ENCODE peak calls at places on chromosomes 12 and 14, in four cellular contexts. Y is pancreas, N is ovary, S is stomach. B is an unnamed sample.

GRCh38 chr14:104370256-104370870 is 209.2 kb upstream of the C14orf180 start:
- DNase-seq in Y (peak; percentile 7), N (no peak), S (peak; percentile 39), B (peak; percentile 77)

GRCh38 chr12:97308576-97309198 is 153.9 kb upstream of the RMST start:
- DNase-seq in Y (no peak), N (no peak), S (no peak), B (no peak)

GRCh38 chr12:130163461-130164215 is 1.4 kb downstream of the FZD10 start:
- DNase-seq in Y (no peak), N (no peak), S (peak; percentile 20), B (no peak)

GRCh38 chr14:100824156-100824555 is 1.8 kb upstream of the MEG3 start:
- DNase-seq in Y (peak; percentile 22), N (peak; percentile 57), S (no peak), B (no peak)

GRCh38 chr12:84653482-84653881 is 259.1 kb downstream of the SLC6A15 start:
- DNase-seq in Y (no peak), N (no peak), S (no peak), B (no peak)

GRCh38 chr12:75641031-75641780 is 129.8 kb upstream of the KRR1 start:
- DNase-seq in Y (no peak), N (no peak), S (no peak), B (no peak)

GRCh38 chr14:45679852-45680251 is 426.9 kb upstream of the MIS18BP1 start:
- DNase-seq in Y (no peak), N (no peak), S (no peak), B (no peak)

GRCh38 chr12:95218164-95218851 is 701 bp downstream of the VEZT start:
- DNase-seq in Y (no peak), N (no peak), S (no peak), B (no peak)

GRCh38 chr12:64610092-64610659 is at the start of gene RASSF3:
- DNase-seq in Y (peak; percentile 80), N (peak; percentile 72), S (peak; percentile 82), B (peak; percentile 86)

GRCh38 chr14:51095854-51096823 is 1.2 kb upstream of the TRIM9 start:
- DNase-seq in Y (no peak), N (peak; percentile 23), S (no peak), B (no peak)

GRCh38 chr12:120749256-120749655 is 23.6 kb downstream of the ACADS start:
- DNase-seq in Y (no peak), N (no peak), S (no peak), B (no peak)

GRCh38 chr12:7162691-7163114 is 26.8 kb upstream of the PEX5 start:
- DNase-seq in Y (peak; percentile 63), N (no peak), S (peak; percentile 50), B (no peak)

GRCh38 chr14:37650356-37651037 is 55.1 kb downstream of the TTC6 start:
- DNase-seq in Y (no peak), N (no peak), S (no peak), B (no peak)

GRCh38 chr14:72256055-72256454 is 323.8 kb downstream of the RGS6 start:
- DNase-seq in Y (no peak), N (no peak), S (no peak), B (no peak)

GRCh38 chr12:57477710-57478681 is 1.7 kb downstream of the ARHGAP9 start:
- DNase-seq in Y (no peak), N (no peak), S (no peak), B (peak; percentile 63)

GRCh38 chr14:73452341-73453191 is 5.8 kb downstream of the NUMB start:
- DNase-seq in Y (no peak), N (no peak), S (no peak), B (no peak)

GRCh38 chr12:56158926-56159461 is 835 bp downstream of the MYL6 start:
- DNase-seq in Y (peak; percentile 71), N (peak; percentile 57), S (peak; percentile 82), B (peak; percentile 91)

GRCh38 chr14:100302616-100303015 is 3.6 kb downstream of the SLC25A29 start:
- DNase-seq in Y (peak; percentile 21), N (no peak), S (peak; percentile 50), B (no peak)

GRCh38 chr14:34502826-34503225 is 36.7 kb downstream of the EAPP start:
- DNase-seq in Y (no peak), N (no peak), S (no peak), B (no peak)

GRCh38 chr12:95412826-95413311 is 61.1 kb upstream of the METAP2 start:
- DNase-seq in Y (no peak), N (no peak), S (no peak), B (no peak)

GRCh38 chr12:124680863-124681778 is 113.7 kb upstream of the NCOR2 start:
- DNase-seq in Y (no peak), N (peak; percentile 30), S (no peak), B (no peak)

GRCh38 chr14:60051690-60052324 is 39.9 kb upstream of the PCNX4 start:
- DNase-seq in Y (no peak), N (no peak), S (no peak), B (no peak)

GRCh38 chr14:100017578-100017977 is 47.6 kb upstream of the EVL start:
- DNase-seq in Y (no peak), N (no peak), S (no peak), B (no peak)

GRCh38 chr12:101925352-101925751 is 48.0 kb downstream of the DRAM1 start:
- DNase-seq in Y (no peak), N (peak; percentile 42), S (peak; percentile 39), B (no peak)

GRCh38 chr12:55720894-55721444 is 776 bp downstream of the RDH5 start:
- DNase-seq in Y (peak; percentile 81), N (no peak), S (peak; percentile 85), B (peak; percentile 73)

GRCh38 chr12:115661103-115661502 is 616.4 kb downstream of the MED13L start:
- DNase-seq in Y (no peak), N (no peak), S (peak; percentile 29), B (no peak)

GRCh38 chr14:105187935-105188524 is 6.9 kb upstream of the NUDT14 start:
- DNase-seq in Y (peak; percentile 81), N (no peak), S (peak; percentile 44), B (no peak)

GRCh38 chr12:119699199-119699765 is 31.3 kb downstream of the PRKAB1 start:
- DNase-seq in Y (no peak), N (no peak), S (no peak), B (no peak)

GRCh38 chr12:114888458-114888857 is 204.5 kb upstream of the TBX3 start:
- DNase-seq in Y (no peak), N (no peak), S (no peak), B (no peak)

DNA sequence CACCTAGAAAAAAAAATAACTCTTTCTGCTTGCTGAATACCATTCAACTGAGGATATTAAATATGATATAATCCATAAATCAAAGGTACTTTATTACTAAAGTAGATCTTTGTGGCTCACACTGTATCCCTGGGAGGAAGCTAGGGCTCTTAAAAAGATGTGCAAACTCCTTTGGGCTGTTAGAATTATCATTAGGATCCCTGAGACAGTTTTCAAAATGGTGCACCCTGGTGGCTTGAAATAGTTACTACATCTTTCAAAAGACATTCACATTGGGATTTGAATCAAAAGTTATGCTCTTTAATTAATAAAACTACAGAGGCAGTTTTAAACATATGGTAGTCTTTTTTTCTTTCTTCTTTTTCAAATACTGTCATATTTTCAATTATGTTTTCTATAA is 228.5 kb upstream of the G2E3 start:
- DNase-seq in Y (no peak), N (no peak), S (no peak), B (no peak)
- TF ChIP-seq CTCF in Y (no peak), N (no peak), S (no peak), B (peak; percentile 26)

DNA sequence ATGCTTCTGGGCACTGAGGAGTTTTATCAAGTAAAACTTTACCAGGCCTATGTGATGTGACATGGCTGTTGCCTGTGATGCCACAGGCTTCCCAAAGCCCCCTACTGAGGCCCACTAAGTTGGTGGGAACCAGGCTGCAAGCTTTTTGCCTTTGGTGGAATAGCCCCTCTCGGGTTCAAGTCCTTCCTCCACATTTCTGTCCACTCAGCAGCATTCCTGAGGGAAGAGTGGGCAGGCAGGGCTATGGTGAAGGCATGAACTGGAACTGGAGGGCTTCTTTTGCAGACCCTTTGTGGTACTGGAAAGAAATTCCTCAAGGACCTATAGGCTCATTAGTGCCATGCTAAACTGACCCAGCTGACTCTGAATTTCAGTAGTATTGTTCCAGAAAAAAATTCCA is 48.5 kb downstream of the WDR20 start:
- DNase-seq in Y (no peak), N (no peak), S (no peak), B (no peak)
- H3K27ac ChIP-seq in Y (peak overlapping the region; percentile 57), N (no peak overlapping the region), S (no peak overlapping the region), B (no peak overlapping the region)

GRCh38 chr12:52082026-52082667 is 2.6 kb downstream of the SMIM41 start:
- DNase-seq in Y (no peak), N (peak; percentile 80), S (no peak), B (no peak)
- H3K4me3 ChIP-seq in Y (no peak overlapping the region), N (no peak overlapping the region), S (no peak overlapping the region), B (no peak overlapping the region)

GRCh38 chr12:47778842-47779241 is 5.8 kb downstream of the SLC48A1 start:
- DNase-seq in Y (no peak), N (no peak), S (no peak), B (no peak)
- TF ChIP-seq CTCF in Y (no peak), N (no peak), S (no peak), B (no peak)